ENCODE peak calls at places on chromosomes 5 and 9, in seven cellular contexts. One of them, this sample, is unnamed.

GRCh38 chr9:72772641-72773040 is 180.2 kb downstream of the ALDH1A1 start:
- DNase-seq in tibial artery: no peak
- DNase-seq in amniotic stem cell: no peak
- DNase-seq in putamen: no peak
- DNase-seq in amygdala: no peak
- DNase-seq in HuH-7.5: no peak
- DNase-seq in posterior cingulate gyrus: no peak
- DNase-seq in this sample: no peak

GRCh38 chr9:9846538-9846937 is 766.3 kb downstream of the PTPRD start:
- DNase-seq in HuH-7.5: no peak
- DNase-seq in amniotic stem cell: no peak
- DNase-seq in putamen: no peak
- DNase-seq in tibial artery: no peak
- DNase-seq in posterior cingulate gyrus: no peak
- DNase-seq in amygdala: no peak
- DNase-seq in this sample: no peak

GRCh38 chr9:96138616-96139015 is 163.4 kb downstream of the HSD17B3 start:
- DNase-seq in amygdala: no peak
- DNase-seq in putamen: no peak
- DNase-seq in tibial artery: no peak
- DNase-seq in amniotic stem cell: no peak
- DNase-seq in posterior cingulate gyrus: peak
- DNase-seq in HuH-7.5: no peak
- DNase-seq in this sample: no peak

GRCh38 chr9:134734270-134734669 is 92.7 kb downstream of the COL5A1 start:
- DNase-seq in HuH-7.5: no peak
- DNase-seq in amniotic stem cell: no peak
- DNase-seq in putamen: no peak
- DNase-seq in amygdala: no peak
- DNase-seq in posterior cingulate gyrus: no peak
- DNase-seq in tibial artery: no peak
- DNase-seq in this sample: peak

GRCh38 chr5:160556886-160557285 is 135.2 kb downstream of the PTTG1 start:
- DNase-seq in posterior cingulate gyrus: no peak
- DNase-seq in HuH-7.5: no peak
- DNase-seq in tibial artery: no peak
- DNase-seq in putamen: no peak
- DNase-seq in amygdala: no peak
- DNase-seq in amniotic stem cell: no peak
- DNase-seq in this sample: peak

GRCh38 chr9:20980713-20981481 is 50.5 kb downstream of the HACD4 start:
- DNase-seq in amniotic stem cell: peak
- DNase-seq in tibial artery: no peak
- DNase-seq in HuH-7.5: no peak
- DNase-seq in posterior cingulate gyrus: no peak
- DNase-seq in amygdala: no peak
- DNase-seq in putamen: no peak
- DNase-seq in this sample: peak

GRCh38 chr9:112226091-112226490 is 51.0 kb upstream of the SUSD1 start:
- DNase-seq in amniotic stem cell: no peak
- DNase-seq in amygdala: no peak
- DNase-seq in HuH-7.5: no peak
- DNase-seq in posterior cingulate gyrus: no peak
- DNase-seq in tibial artery: no peak
- DNase-seq in putamen: no peak
- DNase-seq in this sample: no peak

GRCh38 chr9:33921967-33922895 is 105.3 kb downstream of the UBE2R2 start:
- DNase-seq in amygdala: no peak
- DNase-seq in HuH-7.5: peak
- DNase-seq in posterior cingulate gyrus: no peak
- DNase-seq in amniotic stem cell: no peak
- DNase-seq in putamen: no peak
- DNase-seq in tibial artery: no peak
- DNase-seq in this sample: no peak

GRCh38 chr5:105740242-105740641 is 1930.5 kb downstream of the EFNA5 start:
- DNase-seq in posterior cingulate gyrus: no peak
- DNase-seq in amniotic stem cell: no peak
- DNase-seq in HuH-7.5: no peak
- DNase-seq in tibial artery: no peak
- DNase-seq in amygdala: no peak
- DNase-seq in putamen: no peak
- DNase-seq in this sample: no peak

GRCh38 chr9:69342769-69343168 is 17.8 kb downstream of the ENTREP1 start:
- DNase-seq in putamen: no peak
- DNase-seq in HuH-7.5: no peak
- DNase-seq in posterior cingulate gyrus: no peak
- DNase-seq in tibial artery: no peak
- DNase-seq in amygdala: no peak
- DNase-seq in amniotic stem cell: no peak
- DNase-seq in this sample: no peak

GRCh38 chr9:110797611-110798010 is 129.0 kb downstream of the MUSK start:
- DNase-seq in HuH-7.5: no peak
- DNase-seq in putamen: no peak
- DNase-seq in amygdala: no peak
- DNase-seq in posterior cingulate gyrus: no peak
- DNase-seq in amniotic stem cell: peak
- DNase-seq in tibial artery: no peak
- DNase-seq in this sample: no peak

GRCh38 chr5:119031047-119031886 is 39.6 kb upstream of the DMXL1 start:
- DNase-seq in amniotic stem cell: no peak
- DNase-seq in amygdala: no peak
- DNase-seq in putamen: no peak
- DNase-seq in HuH-7.5: no peak
- DNase-seq in tibial artery: no peak
- DNase-seq in posterior cingulate gyrus: no peak
- DNase-seq in this sample: no peak

GRCh38 chr5:125798311-125798710 is 624.9 kb upstream of the GRAMD2B start:
- DNase-seq in tibial artery: no peak
- DNase-seq in amygdala: no peak
- DNase-seq in amniotic stem cell: peak
- DNase-seq in posterior cingulate gyrus: no peak
- DNase-seq in HuH-7.5: no peak
- DNase-seq in putamen: no peak
- DNase-seq in this sample: no peak

GRCh38 chr5:135327429-135328127 is 71.5 kb downstream of the MACROH2A1 start:
- DNase-seq in posterior cingulate gyrus: no peak
- DNase-seq in tibial artery: peak
- DNase-seq in putamen: no peak
- DNase-seq in HuH-7.5: no peak
- DNase-seq in amniotic stem cell: no peak
- DNase-seq in amygdala: no peak
- DNase-seq in this sample: no peak

This sample was measured in RCC 7860.